ENCODE peak calls at places on chromosome 12, in four cellular contexts. U is IMR-90, T is skeletal muscle cell, Z is breast epithelium. M is an unnamed sample.

GRCh38 chr12:75658286-75658685 is 146.9 kb upstream of the KRR1 start:
- DNase-seq in T (no peak), Z (no peak), U (no peak), M (no peak)

GRCh38 chr12:6178981-6179761 is 21.0 kb upstream of the CD9 start:
- DNase-seq in U (peak; percentile 51), T (no peak), Z (no peak), M (no peak)

GRCh38 chr12:81888341-81888740 is 129.2 kb upstream of the PPFIA2 start:
- DNase-seq in U (no peak), T (no peak), Z (no peak), M (no peak)

GRCh38 chr12:8564656-8565055 is 24.0 kb upstream of the CLEC4E start:
- DNase-seq in Z (no peak), U (no peak), T (no peak), M (no peak)

GRCh38 chr12:53500119-53500775 is 836 bp upstream of the TARBP2 start:
- DNase-seq in U (peak; percentile 65), Z (peak; percentile 81), T (no peak), M (no peak)

GRCh38 chr12:49974231-49974675 is 1.5 kb downstream of the AQP6 start:
- DNase-seq in Z (no peak), U (peak; percentile 64), T (no peak), M (no peak)

GRCh38 chr12:49341777-49342065 is 4.7 kb upstream of the C1QL4 start:
- DNase-seq in T (no peak), Z (no peak), U (no peak), M (no peak)

GRCh38 chr12:93573552-93574223 is 1.2 kb downstream of the SOCS2 start:
- DNase-seq in U (peak; percentile 69), T (no peak), Z (no peak), M (no peak)

GRCh38 chr12:65956056-65956738 is 131.9 kb downstream of the HMGA2 start:
- DNase-seq in Z (no peak), T (no peak), U (no peak), M (no peak)

GRCh38 chr12:32987526-32987925 is 90.9 kb upstream of the PKP2 start:
- DNase-seq in T (no peak), U (no peak), Z (no peak), M (no peak)

GRCh38 chr12:83843531-83843930 is 1069.1 kb downstream of the SLC6A15 start:
- DNase-seq in T (peak; percentile 58), Z (no peak), U (no peak), M (no peak)

GRCh38 chr12:89453579-89453978 is 71.0 kb downstream of the GALNT4 start:
- DNase-seq in U (peak; percentile 85), T (no peak), Z (no peak), M (no peak)

GRCh38 chr12:121872546-121873223 is 14.0 kb upstream of the HPD start:
- DNase-seq in T (peak; percentile 88), U (peak; percentile 99), Z (no peak), M (no peak)

GRCh38 chr12:54240971-54241588 is 38.8 kb downstream of the CBX5 start:
- DNase-seq in T (no peak), Z (no peak), U (no peak), M (no peak)

GRCh38 chr12:54689984-54690383 is 41.8 kb upstream of the DCD start:
- DNase-seq in T (no peak), U (no peak), Z (no peak), M (no peak)